ENCODE peak calls at places on chromosome X, in four cellular contexts. Q, D, P and B are unnamed samples.

GRCh38 chrX:16357902-16358301 is 190.6 kb downstream of the MAGEB17 start:
- DNase-seq in P (no peak), D (no peak), Q (no peak), B (no peak)

GRCh38 chrX:110304371-110304770 is 13.5 kb downstream of the AMMECR1 start:
- DNase-seq in D (no peak), P (no peak), Q (no peak), B (no peak)

GRCh38 chrX:51192104-51192503 is 140.5 kb upstream of the NUDT10 start:
- DNase-seq in D (no peak), Q (no peak), P (no peak), B (no peak)

GRCh38 chrX:70979136-70979762 is 48.4 kb upstream of the SLC7A3 start:
- DNase-seq in D (no peak), Q (peak; percentile 66), P (no peak), B (no peak)

GRCh38 chrX:154804564-154804956 is 725 bp downstream of the MPP1 start:
- DNase-seq in Q (no peak), D (no peak), P (no peak), B (no peak)

GRCh38 chrX:101163166-101163565 is 56.4 kb upstream of the DRP2 start:
- DNase-seq in P (no peak), Q (no peak), D (no peak), B (no peak)

GRCh38 chrX:45903781-45904201 is 641.4 kb downstream of the ZNF674 start:
- DNase-seq in D (no peak), Q (no peak), P (no peak), B (no peak)

GRCh38 chrX:71095971-71096701 is 485 bp downstream of the FOXO4 start:
- DNase-seq in D (no peak), Q (peak; percentile 28), P (no peak), B (no peak)

GRCh38 chrX:10085223-10085622 is 71.6 kb upstream of the CLCN4 start:
- DNase-seq in D (no peak), Q (peak; percentile 19), P (no peak), B (no peak)

GRCh38 chrX:31251336-31251735 is 179.5 kb upstream of the FTHL17 start:
- DNase-seq in P (no peak), Q (peak; percentile 53), D (no peak), B (no peak)

GRCh38 chrX:104351173-104351769 is 96.5 kb upstream of the ESX1 start:
- DNase-seq in D (no peak), Q (peak; percentile 91), P (no peak), B (no peak)

GRCh38 chrX:11952176-11952720 is 186.0 kb upstream of the FRMPD4 start:
- DNase-seq in D (no peak), P (no peak), Q (no peak), B (peak; percentile 32)

GRCh38 chrX:74461384-74461783 is 40.1 kb downstream of the SLC16A2 start:
- DNase-seq in P (no peak), Q (peak; percentile 16), D (no peak), B (no peak)

GRCh38 chrX:49250066-49250465 is 14.4 kb downstream of the FOXP3 start:
- DNase-seq in P (no peak), Q (no peak), D (no peak), B (no peak)
- H3K36me3 ChIP-seq in P (no peaks in the 10 kb centered on the region), Q (no peaks in the 10 kb centered on the region), D (no peaks in the 10 kb centered on the region), B (peaks cover 19% of the 10 kb centered on the region)

GRCh38 chrX:72271091-72271490 is 6.0 kb downstream of the RPS4X start:
- DNase-seq in P (no peak), D (no peak), Q (peak; percentile 37), B (no peak)

GRCh38 chrX:72271812-72272211 is 5.2 kb downstream of the RPS4X start:
- DNase-seq in D (no peak), Q (no peak), P (no peak), B (no peak)

GRCh38 chrX:72273718-72274117 is 3.3 kb downstream of the RPS4X start:
- DNase-seq in P (no peak), Q (no peak), D (no peak), B (no peak)

GRCh38 chrX:72274526-72274925 is 2.5 kb downstream of the RPS4X start:
- DNase-seq in D (no peak), Q (no peak), P (no peak), B (no peak)

DNA sequence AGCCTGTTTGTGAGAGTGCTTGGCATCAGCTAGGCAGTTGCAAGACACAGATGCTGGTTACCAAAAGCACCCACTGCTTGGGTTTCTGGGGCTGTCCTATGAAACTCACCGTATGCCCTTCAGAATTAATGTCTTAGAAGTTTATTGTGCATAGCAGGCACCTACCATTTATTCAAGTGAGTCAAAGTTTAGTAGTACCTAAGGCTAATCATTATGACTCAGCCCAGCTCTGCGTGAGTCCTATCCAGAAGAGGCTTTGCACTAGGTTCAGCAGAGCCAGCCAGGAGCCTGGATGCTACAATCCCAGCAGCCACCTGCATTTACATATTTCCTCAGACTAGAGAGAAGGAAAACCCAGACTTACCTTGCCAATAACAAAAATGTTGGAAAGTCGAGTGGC is 4.2 kb downstream of the RPS4X start:
- DNase-seq in Q (peak; percentile 75), P (no peak), D (no peak), B (no peak)
- H3K4me1 ChIP-seq in Q (peaks cover 53% of the 10 kb centered on the region), P (peaks cover 7% of the 10 kb centered on the region), D (peaks cover 29% of the 10 kb centered on the region), B (peaks cover 22% of the 10 kb centered on the region)

DNA sequence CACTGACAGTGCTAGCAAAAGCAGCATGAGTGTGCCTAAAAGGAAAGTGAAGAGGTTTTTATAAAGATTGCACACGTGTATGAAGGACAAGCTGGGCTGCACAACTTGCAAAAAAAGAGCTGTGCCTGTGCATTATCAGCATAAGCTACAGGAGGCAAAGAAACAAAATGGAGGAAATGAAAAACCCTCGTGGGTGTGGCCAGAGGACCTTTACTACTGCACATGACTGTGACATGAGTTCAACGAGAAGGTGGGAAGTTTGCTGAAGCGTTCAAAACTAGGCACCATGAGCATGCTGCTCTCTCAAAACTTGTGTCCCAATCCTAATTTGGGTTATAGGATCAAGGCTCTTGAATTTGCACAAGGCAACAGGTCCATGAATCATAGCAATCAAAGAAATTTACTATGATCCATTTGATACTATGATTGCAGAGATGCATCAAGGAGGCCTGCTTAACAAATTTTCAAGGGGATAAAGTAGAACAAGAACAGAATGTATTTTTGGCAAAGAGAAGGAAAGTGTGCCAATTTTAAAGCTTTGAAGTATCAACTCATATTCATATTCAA is 38.1 kb upstream of the CXorf38 start:
- DNase-seq in D (no peak), Q (no peak), P (no peak), B (no peak)
- H3K36me3 ChIP-seq in D (peaks cover 6% of the 10 kb centered on the region), Q (peaks cover 7% of the 10 kb centered on the region), P (no peaks in the 10 kb centered on the region), B (peaks cover 27% of the 10 kb centered on the region)

GRCh38 chrX:19829817-19830216 is 57.6 kb downstream of the SH3KBP1 start:
- DNase-seq in Q (no peak), P (no peak), D (no peak), B (no peak)

GRCh38 chrX:19832186-19832965 is 55.0 kb downstream of the SH3KBP1 start:
- DNase-seq in P (no peak), D (no peak), Q (no peak), B (no peak)

GRCh38 chrX:19836337-19836736 is 51.1 kb downstream of the SH3KBP1 start:
- DNase-seq in P (no peak), Q (no peak), D (no peak), B (no peak)

GRCh38 chrX:19833034-19833677 is 54.2 kb downstream of the SH3KBP1 start:
- DNase-seq in D (no peak), P (no peak), Q (no peak), B (no peak)
- H3K4me1 ChIP-seq in D (peaks cover 10% of the 10 kb centered on the region), P (no peaks in the 10 kb centered on the region), Q (no peaks in the 10 kb centered on the region), B (no peaks in the 10 kb centered on the region)

GRCh38 chrX:40058719-40059118 is 39.0 kb downstream of the BCOR start:
- DNase-seq in D (no peak), Q (no peak), P (peak; percentile 75), B (no peak)

GRCh38 chrX:40054793-40055192 is 43.0 kb downstream of the BCOR start:
- DNase-seq in P (no peak), D (no peak), Q (no peak), B (no peak)

GRCh38 chrX:40055495-40055894 is 42.3 kb downstream of the BCOR start:
- DNase-seq in D (no peak), Q (no peak), P (no peak), B (no peak)

GRCh38 chrX:40057405-40057804 is 40.4 kb downstream of the BCOR start:
- DNase-seq in D (no peak), P (no peak), Q (no peak), B (no peak)

DNA sequence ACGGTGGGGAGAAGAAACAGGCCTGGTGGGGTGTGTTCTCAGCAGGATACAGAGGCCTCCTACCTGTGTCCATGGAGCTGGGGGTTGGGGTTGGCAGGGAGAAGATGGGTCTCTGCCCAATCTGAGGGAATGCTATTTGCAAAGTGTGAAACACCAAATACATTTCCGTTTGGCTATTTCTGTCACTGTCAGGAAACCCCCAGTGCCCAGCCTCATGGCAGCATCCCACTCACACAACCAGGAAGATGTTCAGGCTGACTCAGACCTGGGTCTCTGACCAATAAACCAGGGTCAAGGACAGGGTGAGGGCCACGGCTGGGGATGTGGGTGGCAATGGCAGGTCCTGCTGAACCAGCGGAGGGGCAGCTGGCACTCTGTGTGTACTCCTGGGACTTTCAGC is 41.3 kb downstream of the BCOR start:
- DNase-seq in Q (no peak), P (no peak), D (no peak), B (no peak)
- H3K36me3 ChIP-seq in Q (peaks cover 20% of the 10 kb centered on the region), P (no peaks in the 10 kb centered on the region), D (peaks cover 53% of the 10 kb centered on the region), B (peaks cover 68% of the 10 kb centered on the region)

GRCh38 chrX:115333446-115333845 is 43.9 kb downstream of the LUZP4 start:
- DNase-seq in Q (no peak), P (no peak), D (no peak), B (no peak)

GRCh38 chrX:115332832-115333231 is 43.3 kb downstream of the LUZP4 start:
- DNase-seq in P (no peak), Q (no peak), D (no peak), B (no peak)

GRCh38 chrX:115330498-115331138 is 41.1 kb downstream of the LUZP4 start:
- DNase-seq in D (no peak), P (no peak), Q (peak; percentile 71), B (no peak)
- H3K4me1 ChIP-seq in D (no peaks in the 10 kb centered on the region), P (no peaks in the 10 kb centered on the region), Q (no peaks in the 10 kb centered on the region), B (no peaks in the 10 kb centered on the region)

DNA sequence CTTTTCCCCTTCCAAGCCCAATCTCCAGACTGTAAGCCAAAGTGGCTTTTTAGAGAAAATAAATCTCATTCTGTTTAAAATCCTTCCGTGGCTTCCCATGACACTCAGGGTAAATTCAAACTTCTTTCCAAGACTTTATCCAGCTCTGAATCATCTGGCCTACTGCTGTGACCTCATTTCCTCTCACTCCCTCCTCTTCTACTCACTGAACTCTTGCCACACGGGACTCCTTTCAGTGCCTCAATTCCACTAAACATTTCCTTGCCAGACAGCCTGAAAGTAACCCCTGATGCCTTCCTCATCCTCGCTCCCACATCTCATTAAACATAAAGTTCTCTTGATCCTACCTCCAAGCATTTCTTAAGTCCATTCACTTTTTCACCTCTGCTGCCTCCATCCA is 27.8 kb upstream of the RNF128 start:
- DNase-seq in Q (peak; percentile 72), P (no peak), D (no peak), B (no peak)
- H3K36me3 ChIP-seq in Q (no peaks in the 10 kb centered on the region), P (no peaks in the 10 kb centered on the region), D (no peaks in the 10 kb centered on the region), B (no peaks in the 10 kb centered on the region)

GRCh38 chrX:153734871-153735270 is 10.2 kb downstream of the ABCD1 start:
- DNase-seq in P (no peak), D (no peak), Q (no peak), B (no peak)

GRCh38 chrX:153731845-153732215 is 7.2 kb downstream of the ABCD1 start:
- DNase-seq in P (no peak), Q (no peak), D (no peak), B (no peak)

GRCh38 chrX:153733651-153734240 is 9.1 kb downstream of the ABCD1 start:
- DNase-seq in Q (no peak), P (no peak), D (no peak), B (no peak)

GRCh38 chrX:153731117-153731844 is 6.6 kb downstream of the ABCD1 start:
- DNase-seq in Q (peak; percentile 35), P (no peak), D (no peak), B (no peak)

GRCh38 chrX:153732406-153732805 is 7.8 kb downstream of the ABCD1 start:
- DNase-seq in D (no peak), P (no peak), Q (peak; percentile 38), B (no peak)
- H3K4me1 ChIP-seq in D (peaks cover 5% of the 10 kb centered on the region), P (no peaks in the 10 kb centered on the region), Q (peaks cover under 1% of the 10 kb centered on the region), B (peaks cover 17% of the 10 kb centered on the region)